ENCODE peak calls at places on chromosomes 6 and 20, in ten cellular contexts. C, V, M, A, N, E, Q, B, S and H are unnamed samples.

GRCh38 chr6:137928286-137928685 is 61.2 kb downstream of the TNFAIP3 start:
- DNase-seq in C (no peak), V (no peak), M (no peak), A (no peak), N (no peak), E (no peak), Q (no peak), B (no peak), S (no peak), H (no peak)

GRCh38 chr6:157025459-157025858 is 248.3 kb downstream of the ARID1B start:
- DNase-seq in C (no peak), V (no peak), M (no peak), A (no peak), N (no peak), E (no peak), Q (no peak), B (no peak), S (no peak), H (no peak)

GRCh38 chr20:17525650-17526049 is 5.5 kb downstream of the BFSP1 start:
- DNase-seq in C (no peak), V (no peak), M (no peak), A (no peak), N (no peak), E (peak), Q (no peak), B (peak), S (no peak), H (no peak)

GRCh38 chr6:51559059-51559458 is 528.4 kb downstream of the PKHD1 start:
- DNase-seq in C (no peak), V (no peak), M (no peak), A (no peak), N (no peak), E (no peak), Q (no peak), B (no peak), S (no peak), H (no peak)

GRCh38 chr6:43310624-43311023 is 2.0 kb upstream of the CRIP3 start:
- DNase-seq in C (no peak), V (no peak), M (no peak), A (no peak), N (no peak), E (no peak), Q (no peak), B (no peak), S (no peak), H (no peak)

GRCh38 chr6:25027221-25027916 is 91.6 kb upstream of the RIPOR2 start:
- DNase-seq in C (peak), V (peak), M (no peak), A (peak), N (peak), E (no peak), Q (no peak), B (no peak), S (no peak), H (no peak)

GRCh38 chr6:90175627-90176538 is 120.8 kb downstream of the BACH2 start:
- DNase-seq in C (peak), V (peak), M (no peak), A (peak), N (no peak), E (no peak), Q (no peak), B (no peak), S (no peak), H (no peak)

GRCh38 chr20:25120462-25120861 is 38.5 kb upstream of the VSX1 start:
- DNase-seq in C (no peak), V (no peak), M (no peak), A (no peak), N (no peak), E (no peak), Q (no peak), B (no peak), S (no peak), H (no peak)